ENCODE peak calls at places on chromosomes 11 and 22, in four cellular contexts. U is A673, A is osteoblast, X is SK-N-SH. K is an unnamed sample. For H3K4me1 and H3K27me3, the result is how much of the 10 kb centered on the place peaks cover.

GRCh38 chr11:113796663-113797259 is 17.2 kb downstream of the CLDN25 start:
- DNase-seq in U (peak), A (peak), X (peak), K (peak)

GRCh38 chr11:121687961-121688566 is 235.3 kb upstream of the SORL1-AS1 start:
- DNase-seq in U (no peak), A (no peak), X (no peak), K (peak)

GRCh38 chr11:43278302-43278956 is 33.4 kb upstream of the API5 start:
- DNase-seq in A (peak), X (peak), U (peak), K (peak)

GRCh38 chr11:33445761-33446161 is 188.6 kb downstream of the HIPK3 start:
- DNase-seq in A (no peak), X (no peak), U (peak), K (no peak)

GRCh38 chr11:108858624-108859023 is 193.8 kb downstream of the DDX10 start:
- DNase-seq in U (no peak), A (no peak), X (no peak), K (no peak)

GRCh38 chr11:61679893-61680621 is at the start of gene DAGLA:
- DNase-seq in A (peak), U (peak), X (peak), K (peak)

GRCh38 chr22:31286360-31287255 is 5.7 kb downstream of the PIK3IP1 start:
- DNase-seq in U (no peak), X (no peak), A (no peak), K (peak)

GRCh38 chr22:49012695-49013094 is 815.0 kb downstream of the BRD1 start:
- DNase-seq in X (peak), A (peak), U (no peak), K (no peak)

GRCh38 chr22:46238541-46238940 is 11.6 kb downstream of the CDPF1 start:
- DNase-seq in X (peak), U (no peak), A (no peak), K (no peak)

GRCh38 chr11:26045082-26045481 is 286.8 kb upstream of the ANO3 start:
- DNase-seq in A (no peak), U (no peak), X (no peak), K (no peak)

GRCh38 chr22:38304526-38304925 is 12.7 kb downstream of the CSNK1E start:
- DNase-seq in A (peak), X (no peak), U (peak), K (no peak)

GRCh38 chr11:77127969-77128691 is at the start of gene MYO7A:
- DNase-seq in U (no peak), A (peak), X (peak), K (peak)

GRCh38 chr22:49371325-49372110 is 456.2 kb downstream of the BRD1 start:
- DNase-seq in X (no peak), U (no peak), A (no peak), K (no peak)

GRCh38 chr11:121696177-121696863 is 243.6 kb upstream of the SORL1-AS1 start:
- DNase-seq in X (no peak), U (peak), A (peak), K (peak)

GRCh38 chr11:65560555-65561418 is 2.6 kb upstream of the LTBP3 start:
- DNase-seq in U (peak), X (peak), A (peak), K (peak)

GRCh38 chr22:41387341-41387740 is 5.6 kb downstream of the TEF start:
- DNase-seq in A (no peak), X (no peak), U (no peak), K (no peak)

GRCh38 chr11:45885921-45886721 is 670 bp downstream of the MAPK8IP1 start:
- DNase-seq in X (peak), A (peak), U (no peak), K (no peak)

GRCh38 chr11:67409781-67410368 is 5.6 kb upstream of the CARNS1 start:
- DNase-seq in U (no peak), A (no peak), X (no peak), K (no peak)

GRCh38 chr22:23075050-23075449 is 4.7 kb downstream of the GNAZ start:
- DNase-seq in A (peak), U (no peak), X (no peak), K (no peak)

GRCh38 chr22:23078462-23078787 is 8.1 kb downstream of the GNAZ start:
- DNase-seq in U (no peak), X (no peak), A (peak), K (no peak)

GRCh38 chr22:23075525-23076216 is 5.4 kb downstream of the GNAZ start:
- DNase-seq in X (no peak), U (no peak), A (peak), K (peak)

GRCh38 chr22:23077627-23078461 is 7.5 kb downstream of the GNAZ start:
- DNase-seq in A (peak), X (peak), U (no peak), K (no peak)

DNA sequence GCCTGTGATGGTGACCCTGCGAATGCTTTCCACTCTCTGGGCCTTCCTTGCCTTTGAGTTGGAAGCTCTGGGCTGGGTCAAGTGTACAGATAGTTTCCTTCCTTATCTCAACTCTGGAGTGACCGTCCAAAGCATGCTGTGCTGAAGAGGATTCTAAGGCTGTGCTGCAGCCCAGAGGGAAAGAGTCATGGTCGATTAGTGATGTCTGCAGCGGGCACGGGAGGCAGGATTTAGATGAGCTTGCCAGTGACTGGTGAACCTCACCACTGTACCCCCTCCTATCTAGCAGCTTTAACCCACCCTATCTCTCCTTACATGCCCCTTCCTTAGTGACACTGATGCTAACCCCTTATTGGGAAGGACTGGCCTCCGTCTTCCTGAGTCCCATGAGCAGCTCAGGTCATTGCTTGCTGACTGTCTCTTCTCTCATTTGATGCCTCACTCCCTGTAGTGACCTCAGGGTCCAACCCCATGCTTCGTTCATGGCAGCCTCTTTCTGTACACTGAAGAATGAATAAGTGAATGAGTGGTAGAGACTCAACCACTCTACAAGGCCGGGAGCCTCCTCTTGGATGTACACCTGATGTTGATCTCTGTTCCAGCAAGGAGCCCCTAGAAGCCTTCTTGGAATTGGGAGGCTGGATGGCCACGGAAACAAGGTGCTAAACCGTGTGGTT is 6.7 kb downstream of the GNAZ start:
- DNase-seq in U (no peak), X (no peak), A (peak), K (no peak)
- H3K27ac ChIP-seq in U (no peak), X (no peak), A (no peak), K (no peak)

GRCh38 chr11:12680940-12681258 is 6.7 kb downstream of the TEAD1 start:
- DNase-seq in X (no peak), A (no peak), U (no peak), K (no peak)
- H3K4me1 ChIP-seq in X (half or more), A (half or more), U (half or more), K (under half)

GRCh38 chr11:1645357-1645821 is 15.8 kb downstream of the KRTAP5-5 start:
- DNase-seq in A (peak), X (no peak), U (no peak), K (no peak)

GRCh38 chr11:1647901-1648721 is 18.5 kb downstream of the KRTAP5-5 start:
- DNase-seq in A (peak), X (peak), U (no peak), K (no peak)

GRCh38 chr11:1642288-1643145 is 12.9 kb downstream of the KRTAP5-5 start:
- DNase-seq in A (peak), U (no peak), X (no peak), K (no peak)

GRCh38 chr11:1643146-1643690 is 13.6 kb downstream of the KRTAP5-5 start:
- DNase-seq in A (peak), U (no peak), X (no peak), K (no peak)

GRCh38 chr11:1644601-1645356 is 15.2 kb downstream of the KRTAP5-5 start:
- DNase-seq in X (no peak), U (no peak), A (peak), K (no peak)
- H3K27me3 ChIP-seq in X (under half), U (under half), A (under half), K (under half)

DNA sequence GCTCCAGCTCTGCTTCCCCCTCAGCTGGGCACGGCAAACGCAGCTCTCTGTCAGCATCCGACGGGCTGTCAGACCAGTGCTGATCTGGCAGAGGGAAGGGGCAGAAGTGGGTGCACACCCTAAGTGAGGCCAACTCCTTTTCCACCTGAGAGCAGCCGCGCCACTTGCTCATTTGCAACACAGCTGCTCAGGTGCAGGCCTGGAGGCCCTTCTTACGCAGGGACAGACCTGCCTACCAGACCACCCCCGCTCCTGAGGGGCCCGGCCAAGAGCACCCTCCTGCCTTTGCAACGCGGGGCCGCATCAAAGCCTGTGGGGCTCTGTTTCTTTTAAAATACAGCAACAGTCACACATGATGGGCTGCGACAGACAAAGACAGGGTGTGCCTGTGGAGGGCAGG is 47.8 kb upstream of the BID start:
- DNase-seq in A (no peak), X (no peak), U (no peak), K (no peak)
- H3K27ac ChIP-seq in A (no peak), X (no peak), U (no peak), K (no peak)

DNA sequence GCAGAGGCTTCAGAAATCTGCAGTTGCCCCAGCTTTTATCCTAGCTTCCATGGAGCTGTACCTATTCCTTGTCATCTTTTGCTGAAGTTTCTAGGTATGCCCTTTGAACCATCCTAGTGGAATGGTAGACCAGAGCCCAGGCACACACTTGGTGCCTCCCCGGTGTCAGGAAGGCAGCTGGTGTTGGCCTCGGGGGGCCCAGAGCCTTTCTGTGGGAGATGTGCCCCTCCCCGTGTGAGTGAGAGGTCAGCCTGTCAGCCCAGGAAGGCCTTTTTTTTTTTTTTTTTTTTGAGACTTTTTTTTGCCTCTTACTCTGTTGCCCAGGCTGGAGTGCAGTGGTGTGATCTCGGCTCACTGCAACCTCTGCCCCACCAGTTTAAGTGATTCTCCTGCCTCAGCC is 58.4 kb downstream of the MED15 start:
- DNase-seq in A (no peak), U (no peak), X (no peak), K (no peak)
- H3K4me1 ChIP-seq in A (under half), U (under half), X (under half), K (under half)

DNA sequence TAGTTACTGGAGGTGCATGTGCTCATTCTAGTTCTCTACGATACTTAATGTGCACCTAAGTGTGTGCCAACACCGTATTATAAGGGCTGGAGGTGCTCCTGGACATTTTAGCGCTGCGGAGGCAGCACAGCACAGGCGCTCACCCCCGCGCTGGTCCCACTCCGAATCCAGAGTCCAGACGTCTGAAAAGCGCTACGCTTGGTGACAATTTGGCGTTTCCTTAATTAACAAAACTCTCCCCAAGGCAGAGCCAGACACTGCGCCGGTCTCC is 1.3 kb downstream of the WT1 start:
- DNase-seq in U (no peak), A (no peak), X (no peak), K (no peak)
- H3K27me3 ChIP-seq in U (half or more), A (half or more), X (half or more), K (under half)

K was measured in SJCRH30.